ENCODE peak calls at places on chromosomes 13 and 19, in eight cellular contexts. C is GM03348, G is fibroblast of lung, Q is GOT3, I is Daoy, D is T-helper 22 cell, X is left lung, E is NCI-H774. M is an unnamed sample.

GRCh38 chr13:76871332-76871945 is 14.8 kb downstream of the KCTD12 start:
- DNase-seq in X (no peak), Q (no peak), I (no peak), C (no peak), D (no peak), E (no peak), G (no peak), M (no peak)

GRCh38 chr19:42129399-42130253 is 2.6 kb downstream of the POU2F2 start:
- DNase-seq in C (peak), G (no peak), D (no peak), E (no peak), Q (no peak), X (peak), I (peak), M (no peak)

GRCh38 chr13:64332048-64332447 is 2898.1 kb downstream of the PCDH9 start:
- DNase-seq in Q (no peak), G (no peak), X (no peak), D (no peak), C (no peak), I (no peak), E (peak), M (no peak)

GRCh38 chr13:72726721-72727416 is 560 bp downstream of the MZT1 start:
- DNase-seq in E (peak), C (peak), D (peak), I (peak), G (peak), Q (peak), X (no peak), M (peak)

GRCh38 chr19:4338441-4339350 is at the start of gene STAP2:
- DNase-seq in E (no peak), X (no peak), D (no peak), C (no peak), G (no peak), Q (no peak), I (peak), M (no peak)

GRCh38 chr13:107209811-107210210 is 641.9 kb upstream of the ARGLU1 start:
- DNase-seq in Q (no peak), D (no peak), E (peak), C (no peak), X (no peak), I (no peak), G (peak), M (no peak)

GRCh38 chr19:13865578-13866462 is 11.1 kb upstream of the NANOS3 start:
- DNase-seq in X (no peak), E (no peak), D (no peak), I (no peak), C (peak), G (no peak), Q (no peak), M (no peak)

GRCh38 chr13:26186141-26186870 is 35.8 kb downstream of the RNF6 start:
- DNase-seq in Q (peak), D (peak), G (peak), I (peak), X (peak), E (peak), C (peak), M (peak)

GRCh38 chr19:17777840-17778620 is 16.9 kb upstream of the B3GNT3 start:
- DNase-seq in X (peak), D (no peak), Q (no peak), I (peak), C (peak), G (no peak), E (peak), M (no peak)

GRCh38 chr19:36213793-36214387 is 575 bp downstream of the ZNF565 start:
- DNase-seq in E (no peak), D (no peak), Q (no peak), I (no peak), X (no peak), G (peak), C (no peak), M (peak)

GRCh38 chr19:1989513-1990229 is 25.8 kb downstream of the BTBD2 start:
- DNase-seq in Q (no peak), E (no peak), D (no peak), G (no peak), I (no peak), X (no peak), C (no peak), M (no peak)

GRCh38 chr19:47075179-47075811 is 26.9 kb upstream of the TMEM160 start:
- DNase-seq in C (no peak), G (peak), E (no peak), D (no peak), X (peak), I (no peak), Q (no peak), M (no peak)

GRCh38 chr13:33918199-33918932 is 100.4 kb downstream of the RFC3 start:
- DNase-seq in I (peak), C (peak), X (peak), D (no peak), Q (no peak), E (no peak), G (peak), M (no peak)

GRCh38 chr19:45638930-45639729 is at the start of gene EML2:
- DNase-seq in E (peak), D (peak), X (peak), I (peak), Q (no peak), G (no peak), C (peak), M (no peak)

GRCh38 chr19:48506138-48506733 is 5.4 kb downstream of the LMTK3 start:
- DNase-seq in G (peak), X (no peak), C (peak), I (no peak), Q (no peak), D (no peak), E (no peak), M (no peak)

GRCh38 chr13:19818223-19818842 is 35.6 kb upstream of the PSPC1 start:
- DNase-seq in D (no peak), Q (no peak), G (no peak), E (no peak), I (peak), C (no peak), X (peak), M (no peak)

GRCh38 chr13:84917252-84917878 is 881.9 kb downstream of the SLITRK6 start:
- DNase-seq in I (no peak), E (no peak), D (no peak), Q (no peak), X (no peak), C (peak), G (peak), M (no peak)

GRCh38 chr19:38877781-38878574 is at the start of gene RINL:
- DNase-seq in I (no peak), E (peak), Q (no peak), G (no peak), D (peak), X (peak), C (no peak), M (no peak)

GRCh38 chr13:40672310-40673060 is 6.0 kb upstream of the FOXO1 start:
- DNase-seq in G (peak), X (no peak), C (no peak), E (no peak), I (peak), D (no peak), Q (no peak), M (no peak)

GRCh38 chr19:7252364-7252763 is 41.9 kb downstream of the INSR start:
- DNase-seq in G (no peak), E (no peak), C (no peak), Q (no peak), I (no peak), X (no peak), D (no peak), M (no peak)

GRCh38 chr13:39881887-39882286 is 226.4 kb downstream of the COG6 start:
- DNase-seq in E (no peak), G (no peak), X (no peak), I (no peak), C (peak), D (no peak), Q (no peak), M (no peak)

GRCh38 chr13:91459485-91459884 is 61.1 kb downstream of the GPC5 start:
- DNase-seq in I (no peak), Q (no peak), G (no peak), C (no peak), X (no peak), D (no peak), E (no peak), M (no peak)

GRCh38 chr13:93254775-93255174 is 28.2 kb downstream of the GPC6 start:
- DNase-seq in E (no peak), I (no peak), Q (no peak), G (no peak), X (no peak), D (no peak), C (no peak), M (no peak)

GRCh38 chr13:44730099-44730498 is 154.0 kb upstream of the TSC22D1 start:
- DNase-seq in Q (no peak), G (no peak), C (no peak), E (no peak), D (no peak), X (no peak), I (no peak), M (no peak)

GRCh38 chr19:35585844-35586243 is at the start of gene PMIS2:
- DNase-seq in D (no peak), X (no peak), G (no peak), Q (no peak), I (peak), C (peak), E (no peak), M (no peak)

GRCh38 chr19:48896191-48896720 is 2.3 kb downstream of the TULP2 start:
- DNase-seq in D (no peak), E (no peak), G (peak), X (peak), I (no peak), C (peak), Q (no peak), M (no peak)

GRCh38 chr13:71922191-71922590 is 55.2 kb upstream of the DACH1 start:
- DNase-seq in E (no peak), X (no peak), D (no peak), I (no peak), Q (no peak), G (peak), C (no peak), M (no peak)

GRCh38 chr13:77397636-77398035 is 70.7 kb upstream of the MYCBP2 start:
- DNase-seq in X (no peak), E (no peak), Q (no peak), D (no peak), C (peak), G (peak), I (no peak), M (no peak)

GRCh38 chr13:67045357-67045756 is 184.8 kb downstream of the PCDH9 start:
- DNase-seq in Q (no peak), I (no peak), E (no peak), C (no peak), G (no peak), X (no peak), D (no peak), M (no peak)

GRCh38 chr13:30346159-30346788 is 38.9 kb upstream of the KATNAL1 start:
- DNase-seq in I (no peak), X (no peak), D (peak), Q (no peak), G (no peak), E (no peak), C (no peak), M (no peak)

GRCh38 chr19:4034048-4035017 is 26.8 kb downstream of the PIAS4 start:
- DNase-seq in Q (no peak), G (no peak), D (no peak), C (no peak), E (no peak), I (no peak), X (no peak), M (no peak)

M was measured in thoracic aorta.